ENCODE peak calls at places on chromosome 17, in five cellular contexts. B, E, C, P and T are unnamed samples.

GRCh38 chr17:67696853-67697505 is 20.8 kb upstream of the NOL11 start:
- DNase-seq in B (no peak), E (no peak), C (no peak), P (no peak), T (no peak)

GRCh38 chr17:60390881-60391418 is 983 bp downstream of the USP32 start:
- DNase-seq in B (peak; percentile 47), C (peak; percentile 17), P (peak; percentile 35), E (peak; percentile 48), T (no peak)

GRCh38 chr17:44024271-44024663 is 9.5 kb upstream of the TMEM101 start:
- DNase-seq in C (no peak), P (no peak), E (no peak), B (no peak), T (no peak)

GRCh38 chr17:73533127-73533526 is 111.1 kb downstream of the SDK2 start:
- DNase-seq in P (no peak), E (no peak), B (no peak), C (no peak), T (no peak)

GRCh38 chr17:66169839-66170238 is 22.1 kb downstream of the CEP112 start:
- DNase-seq in C (no peak), B (no peak), P (no peak), E (no peak), T (no peak)

GRCh38 chr17:79594271-79594670 is 16.6 kb downstream of the RBFOX3 start:
- DNase-seq in C (no peak), B (no peak), P (no peak), E (no peak), T (no peak)

GRCh38 chr17:39995438-39995837 is 14.8 kb downstream of the PSMD3 start:
- DNase-seq in E (no peak), C (no peak), P (no peak), B (peak; percentile 27), T (no peak)

GRCh38 chr17:9677411-9677810 is 32.1 kb downstream of the USP43 start:
- DNase-seq in E (no peak), B (peak; percentile 45), P (no peak), C (peak; percentile 51), T (peak; percentile 44)

GRCh38 chr17:48825446-48826381 is 5.1 kb upstream of the CALCOCO2 start:
- DNase-seq in B (peak; percentile 96), C (peak; percentile 27), P (no peak), E (no peak), T (no peak)

GRCh38 chr17:29495011-29495410 is 71.8 kb downstream of the ABHD15 start:
- DNase-seq in C (no peak), B (peak; percentile 12), P (no peak), E (no peak), T (no peak)

GRCh38 chr17:4503283-4504005 is 4.8 kb downstream of the SPNS2 start:
- DNase-seq in B (no peak), C (no peak), E (no peak), P (no peak), T (no peak)

GRCh38 chr17:50273654-50274040 is 619 bp upstream of the TMEM92 start:
- DNase-seq in C (no peak), E (no peak), P (no peak), B (no peak), T (no peak)

GRCh38 chr17:40542562-40543411 is 22.5 kb downstream of the CCR7 start:
- DNase-seq in B (no peak), E (no peak), C (no peak), P (peak; percentile 21), T (no peak)

GRCh38 chr17:83100220-83100852 is 20.9 kb downstream of the METRNL start:
- DNase-seq in P (no peak), C (peak; percentile 29), B (no peak), E (no peak), T (no peak)

GRCh38 chr17:74760404-74761105 is 12.1 kb downstream of the NHERF1 start:
- DNase-seq in E (peak; percentile 65), B (no peak), P (no peak), C (peak; percentile 60), T (no peak)

GRCh38 chr17:78500806-78501205 is 76.4 kb downstream of the DNAH17 start:
- DNase-seq in E (no peak), C (no peak), B (no peak), P (no peak), T (no peak)

GRCh38 chr17:36641331-36641876 is 40.0 kb downstream of the MRM1 start:
- DNase-seq in P (no peak), E (peak; percentile 58), C (no peak), B (no peak), T (no peak)

GRCh38 chr17:78885956-78886355 is 17.0 kb downstream of the CEP295NL start:
- DNase-seq in P (no peak), C (peak; percentile 67), E (no peak), B (peak; percentile 45), T (no peak)

GRCh38 chr17:77496831-77497577 is 356.2 kb downstream of the SEC14L1 start:
- DNase-seq in E (no peak), P (no peak), C (no peak), B (no peak), T (no peak)

GRCh38 chr17:49343273-49343672 is 18.8 kb downstream of the ZNF652 start:
- DNase-seq in P (peak; percentile 42), B (peak; percentile 15), C (no peak), E (no peak), T (no peak)

GRCh38 chr17:79852748-79853147 is 13.5 kb upstream of the CBX4 start:
- DNase-seq in C (peak; percentile 45), P (no peak), E (no peak), B (peak; percentile 36), T (no peak)

GRCh38 chr17:65530985-65531507 is 30.4 kb downstream of the AXIN2 start:
- DNase-seq in B (no peak), C (no peak), P (no peak), E (peak; percentile 28), T (no peak)

GRCh38 chr17:59369026-59369724 is 37.7 kb downstream of the YPEL2 start:
- DNase-seq in P (no peak), C (no peak), B (peak; percentile 19), E (no peak), T (no peak)

GRCh38 chr17:44086364-44087311 is 16.1 kb downstream of the G6PC3 start:
- DNase-seq in E (peak; percentile 67), P (no peak), B (peak; percentile 92), C (peak; percentile 58), T (peak; percentile 88)

GRCh38 chr17:18155179-18155578 is 28.4 kb upstream of the ALKBH5 start:
- DNase-seq in C (no peak), E (no peak), P (no peak), B (no peak), T (no peak)

GRCh38 chr17:18156171-18156975 is 27.3 kb upstream of the ALKBH5 start:
- DNase-seq in C (peak; percentile 19), P (no peak), E (no peak), B (no peak), T (no peak)

GRCh38 chr17:18157354-18157985 is 26.2 kb upstream of the ALKBH5 start:
- DNase-seq in P (no peak), E (no peak), C (no peak), B (no peak), T (no peak)

GRCh38 chr17:18158022-18158600 is 25.5 kb upstream of the ALKBH5 start:
- DNase-seq in P (peak; percentile 92), C (peak; percentile 96), B (peak; percentile 85), E (peak; percentile 94), T (peak; percentile 84)

DNA sequence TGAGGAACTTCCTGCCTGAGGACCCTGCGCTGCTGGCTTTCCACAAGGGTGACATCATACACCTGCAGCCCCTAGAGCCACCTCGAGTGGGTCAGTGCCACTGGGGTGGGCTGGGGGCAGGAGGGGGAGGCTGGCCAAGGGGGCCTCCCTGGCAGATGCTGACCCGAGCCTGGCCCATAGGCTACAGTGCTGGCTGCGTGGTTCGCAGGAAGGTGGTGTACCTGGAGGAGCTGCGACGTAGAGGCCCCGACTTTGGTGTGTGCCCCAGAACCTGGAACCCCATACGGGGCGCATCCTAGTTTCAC is 26.7 kb upstream of the ALKBH5 start:
- DNase-seq in C (no peak), B (no peak), E (no peak), P (no peak), T (no peak)
- H4K20me1 ChIP-seq in C (no peaks in the 10 kb centered on the region), B (no peaks in the 10 kb centered on the region), E (no peaks in the 10 kb centered on the region), P (no peaks in the 10 kb centered on the region), T (no peaks in the 10 kb centered on the region)

GRCh38 chr17:2067559-2067958 is 12.7 kb downstream of the HIC1 start:
- DNase-seq in E (no peak), C (no peak), P (no peak), B (no peak), T (no peak)

GRCh38 chr17:2064980-2065785 is 10.3 kb downstream of the HIC1 start:
- DNase-seq in E (peak; percentile 74), C (no peak), P (peak; percentile 53), B (no peak), T (no peak)

GRCh38 chr17:2068101-2068518 is 13.2 kb downstream of the HIC1 start:
- DNase-seq in E (no peak), P (no peak), C (no peak), B (no peak), T (no peak)

GRCh38 chr17:2068589-2069051 is 13.7 kb downstream of the HIC1 start:
- DNase-seq in P (peak; percentile 49), B (peak; percentile 71), C (no peak), E (no peak), T (no peak)

GRCh38 chr17:2067048-2067452 is 12.1 kb downstream of the HIC1 start:
- DNase-seq in P (no peak), B (no peak), C (no peak), E (no peak), T (no peak)
- H3K4me1 ChIP-seq in P (peaks cover 28% of the 10 kb centered on the region), B (peaks cover 29% of the 10 kb centered on the region), C (no peaks in the 10 kb centered on the region), E (no peaks in the 10 kb centered on the region), T (peaks cover 3% of the 10 kb centered on the region)

GRCh38 chr17:1560582-1561170 is 1.9 kb downstream of the PITPNA start:
- DNase-seq in P (no peak), C (no peak), E (no peak), B (no peak), T (no peak)
- H4K20me1 ChIP-seq in P (peaks cover 21% of the 10 kb centered on the region), C (peaks cover 50% of the 10 kb centered on the region), E (peaks cover 63% of the 10 kb centered on the region), B (peaks cover 16% of the 10 kb centered on the region), T (peaks cover 11% of the 10 kb centered on the region)

GRCh38 chr17:28347261-28347891 is 10.0 kb downstream of the POLDIP2 start:
- DNase-seq in B (peak; percentile 92), P (no peak), E (no peak), C (peak; percentile 82), T (peak; percentile 73)
- H3K4me1 ChIP-seq in B (peaks cover 28% of the 10 kb centered on the region), P (peaks cover 30% of the 10 kb centered on the region), E (peaks cover 4% of the 10 kb centered on the region), C (peaks cover 26% of the 10 kb centered on the region), T (peaks cover 29% of the 10 kb centered on the region)

DNA sequence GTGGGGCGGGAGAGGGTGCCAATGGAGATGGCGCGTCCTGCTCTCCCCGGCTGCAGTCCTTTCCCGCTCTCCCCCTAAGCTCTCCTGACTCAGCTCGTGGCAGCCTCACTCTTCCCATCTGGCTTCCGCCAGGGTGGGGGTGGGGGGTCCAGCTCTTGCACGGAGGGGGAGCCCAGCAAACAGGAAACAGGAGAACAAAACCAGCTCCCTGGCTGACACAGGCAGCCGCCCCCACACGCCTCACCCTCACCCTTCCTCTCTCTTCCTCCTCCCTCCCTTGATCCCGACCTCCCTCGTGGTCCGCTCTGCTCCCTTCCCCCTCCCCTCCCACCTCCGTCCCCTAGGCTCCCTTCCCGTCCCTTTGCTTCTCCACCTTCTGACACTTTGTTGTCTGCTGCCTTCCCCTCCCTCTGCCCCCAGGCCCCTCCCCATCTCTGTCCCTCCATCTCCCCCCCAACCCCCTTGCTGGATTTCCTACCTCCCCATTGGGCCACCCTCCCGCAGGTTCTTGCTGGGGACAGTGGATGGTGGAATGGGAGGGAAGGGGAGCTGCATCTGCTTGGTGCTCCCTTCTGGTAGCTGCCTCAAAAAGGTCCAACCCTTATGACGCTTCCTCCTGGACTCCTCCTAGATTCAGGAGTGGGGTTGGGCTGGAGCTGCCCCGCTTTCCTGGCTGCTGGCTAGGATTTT is 23.7 kb downstream of the ARHGAP23 start:
- DNase-seq in C (peak; percentile 68), B (no peak), P (no peak), E (peak; percentile 65), T (no peak)
- H4K20me1 ChIP-seq in C (peaks cover 18% of the 10 kb centered on the region), B (no peaks in the 10 kb centered on the region), P (no peaks in the 10 kb centered on the region), E (no peaks in the 10 kb centered on the region), T (peaks cover 12% of the 10 kb centered on the region)

GRCh38 chr17:8162232-8162996 is at the start of gene VAMP2:
- DNase-seq in B (peak; percentile 60), C (peak; percentile 62), P (peak; percentile 80), E (peak; percentile 90), T (no peak)
- H3K4me1 ChIP-seq in B (peaks cover 27% of the 10 kb centered on the region), C (peaks cover 8% of the 10 kb centered on the region), P (peaks cover 45% of the 10 kb centered on the region), E (peaks cover 20% of the 10 kb centered on the region), T (peaks cover 39% of the 10 kb centered on the region)